ENCODE peak calls at places on chromosomes 4 and X, in six cellular contexts. P is activated CD8-positive, alpha-beta T cell treated with anti-CD3 and anti-CD28 coated beads, Interleukin-2, amount 10 ng/mL, durations not matched to agents 7 days and 5 days; B is fibroblast of mammary gland; I is stimulated activated naive B cell treated with anti-CD40 and anti-IgM and Interleukin-4, amounts not matched to agents 10 μg/mL and 1 μg/mL and 100 μg/mL, for 72 hours; Y is T-helper 2 cell; T is MCF 10A. F is an unnamed sample.

GRCh38 chr4:138588501-138588900 is 346.4 kb upstream of the SLC7A11 start:
- DNase-seq in P (no peak), B (no peak), I (no peak), Y (no peak), T (no peak), F (no peak)

GRCh38 chr4:57080781-57081650 is 29.2 kb downstream of the IGFBP7 start:
- DNase-seq in P (no peak), B (peak; percentile 85), I (no peak), Y (no peak), T (peak; percentile 85), F (peak; percentile 96)

GRCh38 chrX:23332888-23333821 is 1.5 kb upstream of the PTCHD1 start:
- DNase-seq in P (no peak), B (no peak), I (no peak), Y (no peak), T (no peak), F (no peak)

GRCh38 chr4:87819281-87819919 is 13.4 kb upstream of the MEPE start:
- DNase-seq in P (no peak), B (peak; percentile 80), I (no peak), Y (no peak), T (peak; percentile 85), F (peak; percentile 71)

GRCh38 chr4:183240581-183241321 is 79.3 kb downstream of the CLDN22 start:
- DNase-seq in P (no peak), B (no peak), I (no peak), Y (no peak), T (no peak), F (no peak)

GRCh38 chr4:74433043-74433442 is 11.9 kb upstream of the AREG start:
- DNase-seq in P (no peak), B (peak; percentile 40), I (no peak), Y (no peak), T (no peak), F (peak; percentile 68)

GRCh38 chr4:154872198-154872597 is 91.1 kb downstream of the RBM46 start:
- DNase-seq in P (no peak), B (no peak), I (no peak), Y (no peak), T (no peak), F (no peak)

GRCh38 chr4:152917533-152918395 is 18.4 kb upstream of the FHDC1 start:
- DNase-seq in P (no peak), B (no peak), I (no peak), Y (no peak), T (no peak), F (no peak)

GRCh38 chr4:123064390-123064789 is 142.0 kb upstream of the NUDT6 start:
- DNase-seq in P (no peak), B (peak; percentile 81), I (no peak), Y (no peak), T (peak; percentile 96), F (peak; percentile 94)

GRCh38 chrX:36868592-36868991 is 139.6 kb upstream of the FAM47C start:
- DNase-seq in P (no peak), B (no peak), I (no peak), Y (no peak), T (no peak), F (no peak)

GRCh38 chrX:102085706-102086105 is 39.8 kb upstream of the TCEAL2 start:
- DNase-seq in P (no peak), B (no peak), I (no peak), Y (no peak), T (peak; percentile 23), F (no peak)

GRCh38 chr4:60565558-60565957 is 634.6 kb upstream of the ADGRL3 start:
- DNase-seq in P (no peak), B (no peak), I (no peak), Y (no peak), T (no peak), F (no peak)

GRCh38 chr4:103634236-103634635 is 85.5 kb downstream of the TACR3 start:
- DNase-seq in P (no peak), B (peak; percentile 2), I (no peak), Y (no peak), T (peak; percentile 25), F (no peak)

GRCh38 chr4:2402053-2402452 is 16.4 kb downstream of the ZFYVE28 start:
- DNase-seq in P (peak; percentile 31), B (no peak), I (no peak), Y (no peak), T (peak; percentile 68), F (peak; percentile 55)

GRCh38 chr4:74109116-74109791 is 10.3 kb upstream of the CXCL2 start:
- DNase-seq in P (no peak), B (peak; percentile 99), I (no peak), Y (no peak), T (peak; percentile 96), F (peak; percentile 98)

GRCh38 chr4:59597536-59598232 is 1602.4 kb upstream of the ADGRL3 start:
- DNase-seq in P (no peak), B (no peak), I (no peak), Y (no peak), T (no peak), F (no peak)

GRCh38 chrX:53266914-53267313 is 14.5 kb downstream of the IQSEC2 start:
- DNase-seq in P (no peak), B (no peak), I (no peak), Y (no peak), T (no peak), F (no peak)

F was measured in fibroblast of pulmonary artery.